ENCODE peak calls at places on chromosomes 4 and X, in nine cellular contexts. L is H1, Y is tibial nerve, E is body of pancreas, W is K562, B is heart left ventricle, P is uterus, N is A549, O is breast epithelium. G is an unnamed sample.

GRCh38 chr4:143441678-143442077 is 71.8 kb upstream of the SMARCA5 start:
- DNase-seq in B (no peak), O (no peak), W (no peak), Y (no peak), E (no peak), L (no peak), N (peak; percentile 0), P (no peak), G (no peak)

GRCh38 chr4:60605651-60606354 is 594.3 kb upstream of the ADGRL3 start:
- DNase-seq in Y (no peak), W (no peak), E (no peak), N (no peak), L (no peak), P (no peak), O (no peak), B (no peak), G (no peak)

GRCh38 chrX:1493877-1494510 is 41.3 kb upstream of the ASMTL start:
- DNase-seq in P (no peak), N (no peak), Y (no peak), E (no peak), W (no peak), L (no peak), O (no peak), B (no peak), G (no peak)

GRCh38 chr4:8355306-8355705 is 85.2 kb downstream of the ACOX3 start:
- DNase-seq in E (no peak), N (no peak), O (no peak), P (no peak), L (no peak), W (no peak), Y (no peak), B (no peak), G (no peak)

GRCh38 chr4:95560791-95561190 is 12.0 kb upstream of the UNC5C start:
- DNase-seq in O (no peak), Y (no peak), B (no peak), N (no peak), P (no peak), E (no peak), W (no peak), L (no peak), G (no peak)

GRCh38 chr4:85776091-85776490 is 301.1 kb downstream of the ARHGAP24 start:
- DNase-seq in O (no peak), E (no peak), L (no peak), W (no peak), Y (no peak), P (no peak), B (no peak), N (no peak), G (no peak)

GRCh38 chr4:127782025-127782274 is 172 bp upstream of the HSPA4L start:
- DNase-seq in Y (peak; percentile 61), W (peak; percentile 89), L (peak; percentile 83), B (peak; percentile 94), E (peak; percentile 90), P (peak; percentile 84), O (no peak), N (peak; percentile 85), G (no peak)

GRCh38 chr4:183164963-183165362 is 65.9 kb downstream of the WWC2 start:
- DNase-seq in W (no peak), E (no peak), Y (no peak), B (no peak), L (no peak), O (no peak), P (no peak), N (no peak), G (no peak)

GRCh38 chr4:23903859-23904438 is 14.1 kb upstream of the PPARGC1A start:
- DNase-seq in O (no peak), N (no peak), L (no peak), W (no peak), P (no peak), E (peak; percentile 6), Y (peak; percentile 17), B (no peak), G (no peak)

GRCh38 chr4:17027495-17027894 is 129.1 kb upstream of the LDB2 start:
- DNase-seq in N (peak; percentile 26), L (no peak), Y (no peak), B (no peak), O (no peak), E (no peak), W (no peak), P (no peak), G (peak; percentile 70)

GRCh38 chr4:95546866-95547707 is 1.7 kb downstream of the UNC5C start:
- DNase-seq in P (no peak), B (no peak), N (no peak), W (no peak), E (no peak), O (no peak), Y (no peak), L (no peak), G (no peak)

GRCh38 chr4:137909910-137910309 is 332.2 kb downstream of the SLC7A11 start:
- DNase-seq in W (no peak), L (no peak), N (no peak), O (peak; percentile 56), P (no peak), Y (peak; percentile 24), E (peak; percentile 61), B (no peak), G (no peak)

GRCh38 chr4:106816501-106816900 is 219.6 kb downstream of the DKK2 start:
- DNase-seq in N (no peak), O (no peak), W (no peak), L (no peak), P (no peak), Y (no peak), E (no peak), B (no peak), G (no peak)

GRCh38 chr4:26055855-26056254 is 141.8 kb downstream of the SMIM20 start:
- DNase-seq in B (no peak), L (no peak), Y (no peak), W (no peak), N (no peak), O (no peak), P (no peak), E (no peak), G (no peak)

GRCh38 chr4:26171953-26172352 is 148.9 kb upstream of the RBPJ start:
- DNase-seq in P (no peak), Y (no peak), N (no peak), L (no peak), O (no peak), E (no peak), W (no peak), B (no peak), G (no peak)

GRCh38 chr4:177185151-177185550 is 124.5 kb upstream of the NEIL3 start:
- DNase-seq in Y (no peak), N (no peak), L (no peak), E (no peak), B (no peak), W (no peak), P (no peak), O (no peak), G (no peak)

GRCh38 chr4:77692847-77693432 is 87.3 kb downstream of the CXCL13 start:
- DNase-seq in B (no peak), E (no peak), N (no peak), O (no peak), W (no peak), L (no peak), Y (no peak), P (no peak), G (no peak)

GRCh38 chrX:154784149-154784985 is 20.9 kb downstream of the MPP1 start:
- DNase-seq in L (no peak), P (no peak), B (no peak), O (no peak), E (no peak), W (no peak), Y (no peak), N (no peak), G (no peak)
- H3K27ac ChIP-seq in L (no peak overlapping the region), P (no peak overlapping the region), B (no peak overlapping the region), O (no peak overlapping the region), E (no peak overlapping the region), W (peak overlapping the region; percentile 54), Y (no peak overlapping the region), N (no peak overlapping the region), G (no peak overlapping the region)

DNA sequence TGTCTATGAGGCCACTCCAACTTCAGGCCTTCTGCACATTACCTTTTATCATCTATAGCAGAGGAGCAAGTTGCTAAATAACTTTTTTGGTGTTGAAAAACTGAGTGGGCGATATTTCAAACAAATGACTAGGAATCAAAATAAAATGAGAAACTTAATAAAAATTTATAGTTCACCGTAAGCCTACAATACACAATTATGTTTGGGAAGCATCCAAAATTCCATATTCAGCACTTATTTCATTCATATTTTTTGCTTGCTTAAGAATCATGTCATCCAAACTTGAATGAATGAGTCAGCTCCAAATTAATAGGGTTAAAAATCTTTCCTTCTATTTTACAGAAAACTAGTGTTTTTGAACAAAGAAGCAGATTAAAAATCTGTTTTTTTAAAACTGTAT is 119.1 kb downstream of the SH3RF1 start:
- DNase-seq in P (no peak), L (no peak), O (no peak), Y (no peak), N (no peak), W (no peak), B (no peak), E (no peak), G (no peak)
- H3K4me1 ChIP-seq in P (no peaks in the 10 kb centered on the region), L (no peaks in the 10 kb centered on the region), O (no peaks in the 10 kb centered on the region), Y (no peaks in the 10 kb centered on the region), N (peaks cover 31% of the 10 kb centered on the region), W (no peaks in the 10 kb centered on the region), B (no peaks in the 10 kb centered on the region), E (no peaks in the 10 kb centered on the region), G (no peaks in the 10 kb centered on the region)

DNA sequence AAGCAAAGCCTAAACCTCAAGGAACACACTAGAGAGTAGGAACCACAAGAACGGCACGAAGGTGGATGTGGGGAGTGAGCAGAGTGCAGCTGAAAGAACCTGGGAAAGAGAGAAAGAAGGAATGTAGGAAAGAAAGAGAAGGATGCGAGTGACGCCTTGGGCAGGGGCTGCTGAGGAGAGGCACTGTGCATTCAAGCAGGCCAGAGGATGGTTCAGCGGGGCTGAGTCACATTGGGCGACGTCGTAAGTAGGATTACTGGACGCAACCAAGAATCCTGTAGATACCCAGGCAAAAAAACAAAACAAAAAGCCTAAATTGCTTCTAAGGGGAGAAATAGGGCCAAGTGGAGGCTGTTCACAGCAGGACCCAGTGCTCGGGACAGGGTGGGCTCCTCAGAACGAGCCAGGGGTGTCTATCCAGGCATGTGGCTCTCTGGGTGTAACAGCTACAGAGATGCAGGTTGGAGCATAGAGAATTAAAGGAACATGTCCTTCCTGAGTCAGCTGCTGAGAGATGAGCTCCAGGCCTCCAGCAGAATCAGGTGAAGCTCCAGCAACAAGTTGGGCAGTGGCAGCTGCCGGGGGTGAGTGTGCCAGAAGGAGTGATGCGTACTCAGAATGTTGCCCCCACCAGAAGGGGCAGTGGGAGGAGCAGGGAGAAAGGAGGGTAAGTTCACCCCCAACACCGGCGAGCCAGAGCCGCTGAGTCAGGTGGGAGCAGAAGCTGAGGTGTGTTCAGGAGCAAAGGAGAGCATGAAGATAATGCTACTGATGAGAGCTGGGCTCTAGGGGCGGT is 38.6 kb downstream of the NELFA start:
- DNase-seq in P (no peak), O (no peak), W (no peak), L (no peak), N (no peak), Y (no peak), B (no peak), E (no peak), G (no peak)
- TF ChIP-seq POLR2A in P (no peak), O (no peak), W (no peak), L (no peak), N (no peak), Y (no peak), B (no peak), E (no peak), G (no peak)

DNA sequence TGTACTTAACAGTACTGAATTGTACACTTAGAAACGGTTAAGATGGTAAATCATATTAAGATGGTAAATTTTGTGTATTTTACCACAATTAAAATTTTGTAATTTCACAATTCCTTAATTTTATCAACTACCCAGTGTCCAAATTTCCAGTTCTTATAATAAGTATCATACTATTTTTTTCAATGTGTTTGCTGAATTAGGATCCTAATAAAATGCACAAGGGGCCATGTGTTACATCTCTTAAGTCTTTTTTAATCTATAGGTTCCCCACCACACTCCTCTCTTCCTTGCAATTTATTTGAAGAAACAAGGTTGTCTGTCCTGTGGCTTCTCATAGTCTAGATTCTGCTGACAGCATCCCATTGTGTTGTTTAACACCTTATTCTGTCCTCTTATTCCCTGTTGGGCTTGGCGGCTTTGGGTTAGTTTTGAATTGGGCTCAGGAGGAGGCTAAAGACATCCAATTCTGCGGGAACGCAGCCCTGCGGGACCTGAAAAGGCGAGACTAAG is 533 bp upstream of the SYAP1 start:
- DNase-seq in E (no peak), O (no peak), Y (no peak), W (no peak), L (no peak), B (no peak), P (no peak), N (no peak), G (no peak)
- H3K27ac ChIP-seq in E (peak overlapping the region; percentile 93), O (peak overlapping the region; percentile 98), Y (peak overlapping the region; percentile 82), W (peak overlapping the region; percentile 100), L (peak overlapping the region; percentile 97), B (peak overlapping the region; percentile 96), P (peak overlapping the region; percentile 93), N (peak overlapping the region; percentile 95), G (peak overlapping the region; percentile 94)